ENCODE peak calls at places on chromosomes 5 and 9, in four cellular contexts. Y is tibial nerve, R is spleen, Z is thyroid gland. K is an unnamed sample.

GRCh38 chr9:16358751-16359150 is 511.7 kb downstream of the BNC2 start:
- DNase-seq in Y (no peak), R (no peak), Z (no peak), K (no peak)

GRCh38 chr5:43627028-43627427 is 24.0 kb downstream of the NNT start:
- DNase-seq in Y (peak; percentile 38), R (no peak), Z (no peak), K (no peak)

GRCh38 chr9:95778957-95779356 is 96.5 kb upstream of the ERCC6L2 start:
- DNase-seq in Y (peak; percentile 73), R (no peak), Z (peak; percentile 9), K (peak; percentile 22)

GRCh38 chr5:171434874-171435273 is 15.4 kb downstream of the FGF18 start:
- DNase-seq in Y (no peak), R (no peak), Z (no peak), K (no peak)

GRCh38 chr5:45799388-45799787 is 103.2 kb upstream of the HCN1 start:
- DNase-seq in Y (no peak), R (no peak), Z (no peak), K (no peak)

GRCh38 chr5:81533629-81534480 is 139.9 kb upstream of the ACOT12 start:
- DNase-seq in Y (no peak), R (no peak), Z (peak; percentile 54), K (no peak)

GRCh38 chr9:133125706-133126696 is 5.0 kb upstream of the RALGDS start:
- DNase-seq in Y (no peak), R (no peak), Z (peak; percentile 76), K (peak; percentile 47)

GRCh38 chr5:143051244-143052058 is 281.3 kb downstream of the ARHGAP26 start:
- DNase-seq in Y (peak; percentile 27), R (no peak), Z (peak; percentile 30), K (peak; percentile 27)

GRCh38 chr5:160064979-160065619 is 54.2 kb downstream of the PWWP2A start:
- DNase-seq in Y (no peak), R (no peak), Z (no peak), K (no peak)

GRCh38 chr5:132471006-132471907 is 19.3 kb downstream of the IRF1 start:
- DNase-seq in Y (no peak), R (no peak), Z (peak; percentile 1), K (peak; percentile 13)

GRCh38 chr9:95341262-95342011 is 23.9 kb upstream of the FANCC start:
- DNase-seq in Y (no peak), R (no peak), Z (no peak), K (no peak)

GRCh38 chr9:126204197-126204596 is 122.4 kb upstream of the MVB12B start:
- DNase-seq in Y (no peak), R (no peak), Z (no peak), K (no peak)

GRCh38 chr9:99103909-99104458 is 929 bp upstream of the TGFBR1 start:
- DNase-seq in Y (peak; percentile 40), R (peak; percentile 83), Z (no peak), K (peak; percentile 55)

GRCh38 chr9:99103505-99103904 is 1.4 kb upstream of the TGFBR1 start:
- DNase-seq in Y (no peak), R (no peak), Z (no peak), K (peak; percentile 20)

GRCh38 chr9:99106044-99106375 is 1.1 kb downstream of the TGFBR1 start:
- DNase-seq in Y (no peak), R (no peak), Z (no peak), K (no peak)

GRCh38 chr9:99104459-99105151 is at the start of gene TGFBR1:
- DNase-seq in Y (peak; percentile 84), R (peak; percentile 99), Z (peak; percentile 94), K (peak; percentile 90)

GRCh38 chr9:99105152-99106043 is 485 bp downstream of the TGFBR1 start:
- DNase-seq in Y (peak; percentile 50), R (peak; percentile 95), Z (peak; percentile 82), K (peak; percentile 65)
- TF ChIP-seq POLR2A in Y (no peak), R (no peak), Z (peak; percentile 35), K (no peak)

GRCh38 chr9:3924145-3924544 is 375.7 kb downstream of the GLIS3 start:
- DNase-seq in Y (no peak), R (no peak), Z (no peak), K (no peak)

GRCh38 chr9:3916420-3916819 is 383.4 kb downstream of the GLIS3 start:
- DNase-seq in Y (no peak), R (no peak), Z (no peak), K (no peak)

GRCh38 chr9:3916984-3917383 is 382.9 kb downstream of the GLIS3 start:
- DNase-seq in Y (no peak), R (no peak), Z (no peak), K (no peak)

GRCh38 chr9:3922846-3923245 is 377.0 kb downstream of the GLIS3 start:
- DNase-seq in Y (no peak), R (no peak), Z (no peak), K (no peak)

DNA sequence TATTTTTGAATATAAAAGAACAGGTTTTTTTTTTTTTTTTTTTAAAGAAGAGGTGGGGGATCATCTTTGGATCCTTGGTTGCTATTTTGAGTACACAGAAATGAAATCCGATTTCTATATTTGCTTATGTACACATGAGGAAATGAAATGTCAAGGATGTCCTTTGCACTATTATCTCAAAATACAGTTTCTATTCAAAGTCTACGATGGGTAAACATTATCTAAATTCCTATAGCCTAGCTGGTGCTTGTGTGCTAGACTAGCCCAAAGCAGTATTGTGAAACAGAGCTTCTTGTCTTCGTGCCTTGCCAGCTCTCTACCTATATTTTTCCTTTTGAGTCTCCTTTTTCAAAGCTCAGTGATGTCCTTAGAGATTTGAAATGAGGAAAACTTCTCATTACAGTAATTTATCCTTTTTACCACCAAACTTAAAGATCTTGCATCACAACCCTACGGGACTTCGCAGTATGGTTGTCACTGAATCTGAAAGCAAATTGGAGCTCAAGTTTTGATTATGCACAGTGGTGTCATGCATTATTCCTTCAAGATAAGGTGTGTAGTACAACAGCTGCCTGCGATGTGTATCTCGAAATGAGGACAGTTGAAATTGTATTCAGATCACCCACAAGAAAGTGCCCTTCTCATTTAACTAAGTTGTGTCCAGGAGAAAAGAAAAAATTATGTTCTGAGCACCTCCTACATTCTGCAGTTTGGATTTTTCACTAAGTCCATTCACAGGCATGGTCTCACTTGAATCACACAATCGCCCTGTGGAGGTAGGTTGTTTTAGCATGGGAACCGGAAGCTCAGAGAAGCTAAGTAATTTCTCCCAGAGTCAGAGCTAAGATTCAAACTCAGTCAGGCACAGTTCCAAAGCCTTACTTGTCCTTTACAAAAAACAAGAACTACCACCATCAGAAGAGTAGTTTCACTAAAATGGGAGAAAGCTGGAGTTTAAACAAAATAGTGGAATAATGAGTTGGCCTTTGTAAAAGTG is 379.0 kb downstream of the GLIS3 start:
- DNase-seq in Y (no peak), R (no peak), Z (no peak), K (no peak)
- H3K4me3 ChIP-seq in Y (no peak overlapping the region), R (no peak overlapping the region), Z (no peak overlapping the region), K (no peak overlapping the region)

GRCh38 chr9:113738506-113738897 is 137.6 kb upstream of the ZNF618 start:
- DNase-seq in Y (no peak), R (no peak), Z (no peak), K (no peak)

GRCh38 chr9:113746486-113746885 is 129.6 kb upstream of the ZNF618 start:
- DNase-seq in Y (no peak), R (no peak), Z (no peak), K (no peak)

GRCh38 chr9:113742878-113743277 is 133.2 kb upstream of the ZNF618 start:
- DNase-seq in Y (no peak), R (no peak), Z (no peak), K (no peak)

GRCh38 chr9:113738898-113739604 is 137.1 kb upstream of the ZNF618 start:
- DNase-seq in Y (no peak), R (no peak), Z (no peak), K (no peak)

GRCh38 chr9:113742471-113742870 is 133.6 kb upstream of the ZNF618 start:
- DNase-seq in Y (no peak), R (no peak), Z (no peak), K (no peak)
- H3K27me3 ChIP-seq in Y (no peaks in the 10 kb centered on the region), R (no peaks in the 10 kb centered on the region), Z (no peaks in the 10 kb centered on the region), K (no peaks in the 10 kb centered on the region)

DNA sequence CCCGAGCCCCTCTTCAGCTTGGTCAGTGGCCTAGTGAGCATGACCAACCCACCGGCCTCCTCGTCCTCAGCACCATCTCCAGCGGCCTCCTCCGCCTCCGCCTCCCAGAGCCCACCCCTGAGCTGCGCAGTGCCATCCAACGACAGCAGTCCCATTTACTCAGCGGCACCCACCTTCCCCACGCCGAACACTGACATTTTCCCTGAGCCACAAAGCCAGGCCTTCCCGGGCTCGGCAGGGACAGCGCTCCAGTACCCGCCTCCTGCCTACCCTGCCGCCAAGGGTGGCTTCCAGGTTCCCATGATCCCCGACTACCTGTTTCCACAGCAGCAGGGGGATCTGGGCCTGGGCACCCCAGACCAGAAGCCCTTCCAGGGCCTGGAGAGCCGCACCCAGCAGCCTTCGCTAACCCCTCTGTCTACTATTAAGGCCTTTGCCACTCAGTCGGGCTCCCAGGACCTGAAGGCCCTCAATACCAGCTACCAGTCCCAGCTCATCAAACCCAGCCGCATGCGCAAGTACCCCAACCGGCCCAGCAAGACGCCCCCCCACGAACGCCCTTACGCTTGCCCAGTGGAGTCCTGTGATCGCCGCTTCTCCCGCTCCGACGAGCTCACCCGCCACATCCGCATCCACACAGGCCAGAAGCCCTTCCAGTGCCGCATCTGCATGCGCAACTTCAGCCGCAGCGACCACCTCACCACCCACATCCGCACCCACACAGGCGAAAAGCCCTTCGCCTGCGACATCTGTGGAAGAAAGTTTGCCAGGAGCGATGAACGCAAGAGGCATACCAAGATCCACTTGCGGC is 1.8 kb downstream of the EGR1 start:
- DNase-seq in Y (peak; percentile 12), R (peak; percentile 82), Z (peak; percentile 16), K (no peak)
- TF ChIP-seq POLR2A in Y (no peak), R (no peak), Z (no peak), K (no peak)

GRCh38 chr5:100731768-100732167 is 171.3 kb downstream of the ST8SIA4 start:
- DNase-seq in Y (no peak), R (no peak), Z (no peak), K (no peak)
- H3K4me3 ChIP-seq in Y (no peak overlapping the region), R (peak overlapping the region; percentile 24), Z (no peak overlapping the region), K (no peak overlapping the region)

DNA sequence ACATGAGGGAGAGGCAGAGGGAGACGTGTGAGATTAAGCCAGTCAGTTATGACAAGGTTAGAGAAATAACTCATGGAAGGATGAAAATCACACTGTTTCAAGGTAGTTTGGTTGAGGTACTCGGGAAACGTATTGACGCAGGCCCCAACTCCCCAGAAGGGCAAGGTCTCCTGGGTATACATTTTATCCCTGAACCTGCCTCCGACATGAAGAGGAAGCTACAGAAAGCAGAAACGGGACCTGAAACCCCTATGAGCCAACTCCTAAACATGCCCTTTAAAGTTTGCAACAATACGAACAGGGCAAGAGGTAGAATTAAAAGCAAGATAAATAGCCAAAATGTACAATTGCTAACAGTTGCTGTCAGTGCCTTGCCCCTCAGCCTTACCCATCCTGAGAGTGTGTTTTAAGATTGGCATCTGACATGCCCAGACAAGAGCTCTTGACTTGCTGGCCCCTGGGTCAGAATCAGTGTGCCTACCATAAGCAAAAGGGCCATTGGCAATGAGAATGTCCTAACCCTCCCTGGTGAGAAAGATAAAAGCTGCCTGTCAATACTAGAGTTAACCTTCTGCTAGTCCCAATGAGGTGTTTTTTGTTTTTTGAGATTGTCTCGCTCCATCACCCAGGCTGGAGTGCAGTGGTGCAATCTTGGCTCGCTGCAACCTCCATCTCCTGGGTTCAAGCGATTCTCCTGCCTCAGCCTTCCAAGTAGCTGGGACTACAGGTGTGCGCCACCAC is 26.9 kb upstream of the CLPTM1L start:
- DNase-seq in Y (no peak), R (peak; percentile 45), Z (no peak), K (no peak)
- H3K27me3 ChIP-seq in Y (peaks cover 15% of the 10 kb centered on the region), R (no peaks in the 10 kb centered on the region), Z (no peaks in the 10 kb centered on the region), K (no peaks in the 10 kb centered on the region)

GRCh38 chr9:137580958-137581331 is 2.2 kb upstream of the DPH7 start:
- DNase-seq in Y (no peak), R (no peak), Z (no peak), K (no peak)
- TF ChIP-seq POLR2A in Y (no peak), R (no peak), Z (no peak), K (no peak)